ENCODE peak calls at places on chromosomes 16 and 17, in five cellular contexts. F, D, K, L and X are unnamed samples.

GRCh38 chr16:87541882-87542234 is 49.0 kb upstream of the ZCCHC14 start:
- DNase-seq in F (no peak), D (no peak), K (no peak), L (no peak), X (no peak)

GRCh38 chr17:41773190-41773588 is 13.3 kb downstream of the JUP start:
- DNase-seq in F (peak), D (peak), K (no peak), L (no peak), X (no peak)

GRCh38 chr16:50956637-50957036 is 194.4 kb downstream of the SALL1 start:
- DNase-seq in F (no peak), D (no peak), K (no peak), L (no peak), X (no peak)

GRCh38 chr17:2179615-2180295 is 123.8 kb downstream of the SMG6 start:
- DNase-seq in F (no peak), D (peak), K (no peak), L (no peak), X (no peak)

GRCh38 chr16:81457326-81458133 is 12.9 kb downstream of the CMIP start:
- DNase-seq in F (peak), D (peak), K (no peak), L (no peak), X (peak)

GRCh38 chr17:80795737-80796136 is 195.9 kb upstream of the CHMP6 start:
- DNase-seq in F (no peak), D (no peak), K (no peak), L (no peak), X (no peak)

GRCh38 chr17:77507116-77507885 is 366.5 kb downstream of the SEC14L1 start:
- DNase-seq in F (no peak), D (no peak), K (no peak), L (no peak), X (peak)

GRCh38 chr17:47776330-47777197 is 43.5 kb downstream of the TBX21 start:
- DNase-seq in F (peak), D (peak), K (no peak), L (peak), X (no peak)

GRCh38 chr17:73359987-73360410 is 48.2 kb upstream of the CDC42EP4 start:
- DNase-seq in F (peak), D (no peak), K (no peak), L (no peak), X (no peak)

GRCh38 chr17:38871247-38871991 is 1.6 kb downstream of the LASP1 start:
- DNase-seq in F (peak), D (peak), K (peak), L (peak), X (peak)
- TF ChIP-seq CTCF in F (peak), D (peak), K (peak), L (no peak), X (peak)

GRCh38 chr17:82320956-82321927 is 3.8 kb upstream of the CD7 start:
- DNase-seq in F (peak), D (no peak), K (no peak), L (peak), X (no peak)
- TF ChIP-seq CTCF in F (peak), D (peak), K (peak), L (peak), X (peak)

GRCh38 chr16:57473906-57474305 is 11.4 kb downstream of the POLR2C start:
- DNase-seq in F (no peak), D (no peak), K (no peak), L (no peak), X (no peak)

GRCh38 chr16:57471852-57472664 is 9.6 kb downstream of the POLR2C start:
- DNase-seq in F (peak), D (no peak), K (no peak), L (no peak), X (no peak)

GRCh38 chr16:57471209-57471608 is 8.7 kb downstream of the POLR2C start:
- DNase-seq in F (no peak), D (no peak), K (no peak), L (no peak), X (no peak)

GRCh38 chr16:57473176-57473840 is 10.8 kb downstream of the POLR2C start:
- DNase-seq in F (no peak), D (no peak), K (no peak), L (no peak), X (no peak)

DNA sequence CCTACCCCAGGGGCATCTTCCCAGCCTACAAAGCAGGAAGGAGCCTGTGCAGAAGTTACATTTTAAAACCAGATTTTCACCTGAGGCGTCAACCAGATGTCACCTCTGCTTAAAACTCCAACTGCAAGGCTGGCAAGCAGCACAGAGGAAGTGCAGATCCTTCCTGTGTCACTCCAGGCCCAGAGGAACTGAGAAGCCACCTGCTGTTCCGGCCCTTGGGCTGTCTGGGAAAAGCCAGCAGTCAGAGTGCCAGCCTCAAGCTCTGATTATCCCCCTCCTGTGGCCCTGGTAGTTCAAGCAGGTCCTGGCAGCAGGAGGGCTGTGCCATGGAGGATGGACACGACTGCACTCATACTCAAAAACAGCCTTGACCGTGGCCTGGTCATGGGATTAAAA is 10.2 kb downstream of the POLR2C start:
- DNase-seq in F (no peak), D (no peak), K (no peak), L (no peak), X (no peak)
- TF ChIP-seq CTCF in F (no peak), D (no peak), K (no peak), L (no peak), X (no peak)

GRCh38 chr17:79392598-79392997 is 218.3 kb downstream of the RBFOX3 start:
- DNase-seq in F (no peak), D (no peak), K (no peak), L (no peak), X (no peak)
- TF ChIP-seq CTCF in F (no peak), D (no peak), K (no peak), L (no peak), X (no peak)